ENCODE peak calls at places on chromosomes 4 and X, in five cellular contexts. One of them, this sample, is unnamed.

GRCh38 chr4:98482847-98483806 is 175.3 kb downstream of the TSPAN5 start:
- DNase-seq in trophoblast cell: no peak
- DNase-seq in H9: no peak
- DNase-seq in neuronal stem cell: no peak
- DNase-seq in mesendoderm: no peak
- DNase-seq in this sample: no peak

GRCh38 chr4:42555828-42556227 is 101.1 kb downstream of the ATP8A1 start:
- DNase-seq in neuronal stem cell: no peak
- DNase-seq in trophoblast cell: no peak
- DNase-seq in mesendoderm: no peak
- DNase-seq in H9: no peak
- DNase-seq in this sample: no peak

GRCh38 chr4:3655485-3656429 is 110.4 kb upstream of the ADRA2C start:
- DNase-seq in neuronal stem cell: no peak
- DNase-seq in mesendoderm: peak; percentile 42
- DNase-seq in H9: peak; percentile 57
- DNase-seq in trophoblast cell: no peak
- DNase-seq in this sample: no peak

GRCh38 chr4:139223682-139224317 is 46.8 kb upstream of the ELF2 start:
- DNase-seq in mesendoderm: no peak
- DNase-seq in H9: no peak
- DNase-seq in neuronal stem cell: no peak
- DNase-seq in trophoblast cell: no peak
- DNase-seq in this sample: no peak

GRCh38 chr4:144670776-144671175 is 24.8 kb downstream of the HHIP start:
- DNase-seq in neuronal stem cell: no peak
- DNase-seq in H9: no peak
- DNase-seq in trophoblast cell: no peak
- DNase-seq in mesendoderm: no peak
- DNase-seq in this sample: no peak

GRCh38 chr4:170623899-170624298 is 534.1 kb upstream of the AADAT start:
- DNase-seq in mesendoderm: no peak
- DNase-seq in H9: no peak
- DNase-seq in trophoblast cell: no peak
- DNase-seq in neuronal stem cell: no peak
- DNase-seq in this sample: no peak

GRCh38 chrX:29553542-29553941 is 661.8 kb upstream of the MAGEB2 start:
- DNase-seq in trophoblast cell: no peak
- DNase-seq in mesendoderm: no peak
- DNase-seq in neuronal stem cell: no peak
- DNase-seq in H9: no peak
- DNase-seq in this sample: no peak

GRCh38 chrX:20046270-20046669 is 55.4 kb upstream of the BCLAF3 start:
- DNase-seq in trophoblast cell: no peak
- DNase-seq in neuronal stem cell: no peak
- DNase-seq in mesendoderm: no peak
- DNase-seq in H9: no peak
- DNase-seq in this sample: no peak

GRCh38 chr4:150890246-150890645 is 124.8 kb downstream of the LRBA start:
- DNase-seq in neuronal stem cell: no peak
- DNase-seq in trophoblast cell: no peak
- DNase-seq in mesendoderm: no peak
- DNase-seq in H9: no peak
- DNase-seq in this sample: no peak

GRCh38 chr4:183722738-183723560 is 63.9 kb downstream of the TRAPPC11 start:
- DNase-seq in trophoblast cell: peak; percentile 89
- DNase-seq in neuronal stem cell: peak; percentile 42
- DNase-seq in H9: peak; percentile 85
- DNase-seq in mesendoderm: peak; percentile 65
- DNase-seq in this sample: peak; percentile 54

GRCh38 chr4:107147864-107148263 is 111.8 kb upstream of the DKK2 start:
- DNase-seq in trophoblast cell: no peak
- DNase-seq in mesendoderm: no peak
- DNase-seq in neuronal stem cell: no peak
- DNase-seq in H9: no peak
- DNase-seq in this sample: no peak

GRCh38 chrX:131792789-131793462 is 230.2 kb upstream of the STK26 start:
- DNase-seq in mesendoderm: peak; percentile 18
- DNase-seq in H9: no peak
- DNase-seq in neuronal stem cell: no peak
- DNase-seq in trophoblast cell: peak; percentile 99
- DNase-seq in this sample: no peak

GRCh38 chr4:54840992-54841768 is 183.4 kb downstream of the KIT start:
- DNase-seq in neuronal stem cell: no peak
- DNase-seq in H9: no peak
- DNase-seq in mesendoderm: peak; percentile 39
- DNase-seq in trophoblast cell: no peak
- DNase-seq in this sample: peak; percentile 5

GRCh38 chrX:87813566-87813965 is 296.0 kb downstream of the KLHL4 start:
- DNase-seq in mesendoderm: peak; percentile 26
- DNase-seq in H9: no peak
- DNase-seq in trophoblast cell: peak; percentile 64
- DNase-seq in neuronal stem cell: no peak
- DNase-seq in this sample: no peak

GRCh38 chr4:21811576-21811975 is 137.0 kb downstream of the KCNIP4 start:
- DNase-seq in mesendoderm: peak; percentile 21
- DNase-seq in trophoblast cell: no peak
- DNase-seq in H9: no peak
- DNase-seq in neuronal stem cell: no peak
- DNase-seq in this sample: peak; percentile 28

GRCh38 chrX:103716967-103717366 is 6.3 kb downstream of the TMEM31 start:
- DNase-seq in mesendoderm: no peak
- DNase-seq in neuronal stem cell: no peak
- DNase-seq in H9: no peak
- DNase-seq in trophoblast cell: peak; percentile 9
- DNase-seq in this sample: peak; percentile 20

GRCh38 chr4:83150563-83151330 is 36.2 kb upstream of the PLAC8 start:
- DNase-seq in neuronal stem cell: no peak
- DNase-seq in H9: no peak
- DNase-seq in trophoblast cell: no peak
- DNase-seq in mesendoderm: no peak
- DNase-seq in this sample: no peak

GRCh38 chr4:93147524-93148212 is 680.9 kb upstream of the ATOH1 start:
- DNase-seq in H9: peak; percentile 79
- DNase-seq in neuronal stem cell: peak; percentile 29
- DNase-seq in trophoblast cell: no peak
- DNase-seq in mesendoderm: peak; percentile 91
- DNase-seq in this sample: no peak

GRCh38 chr4:22430626-22431025 is 85.2 kb downstream of the ADGRA3 start:
- DNase-seq in H9: no peak
- DNase-seq in neuronal stem cell: no peak
- DNase-seq in trophoblast cell: no peak
- DNase-seq in mesendoderm: peak; percentile 49
- DNase-seq in this sample: no peak

GRCh38 chrX:115098897-115099296 is 81.5 kb upstream of the IL13RA2 start:
- DNase-seq in mesendoderm: no peak
- DNase-seq in trophoblast cell: no peak
- DNase-seq in neuronal stem cell: no peak
- DNase-seq in H9: no peak
- DNase-seq in this sample: no peak

GRCh38 chr4:73985528-73985852 is 2.5 kb downstream of the PPBP start:
- DNase-seq in neuronal stem cell: no peak
- DNase-seq in trophoblast cell: no peak
- DNase-seq in H9: no peak
- DNase-seq in mesendoderm: no peak
- DNase-seq in this sample: no peak

DNA sequence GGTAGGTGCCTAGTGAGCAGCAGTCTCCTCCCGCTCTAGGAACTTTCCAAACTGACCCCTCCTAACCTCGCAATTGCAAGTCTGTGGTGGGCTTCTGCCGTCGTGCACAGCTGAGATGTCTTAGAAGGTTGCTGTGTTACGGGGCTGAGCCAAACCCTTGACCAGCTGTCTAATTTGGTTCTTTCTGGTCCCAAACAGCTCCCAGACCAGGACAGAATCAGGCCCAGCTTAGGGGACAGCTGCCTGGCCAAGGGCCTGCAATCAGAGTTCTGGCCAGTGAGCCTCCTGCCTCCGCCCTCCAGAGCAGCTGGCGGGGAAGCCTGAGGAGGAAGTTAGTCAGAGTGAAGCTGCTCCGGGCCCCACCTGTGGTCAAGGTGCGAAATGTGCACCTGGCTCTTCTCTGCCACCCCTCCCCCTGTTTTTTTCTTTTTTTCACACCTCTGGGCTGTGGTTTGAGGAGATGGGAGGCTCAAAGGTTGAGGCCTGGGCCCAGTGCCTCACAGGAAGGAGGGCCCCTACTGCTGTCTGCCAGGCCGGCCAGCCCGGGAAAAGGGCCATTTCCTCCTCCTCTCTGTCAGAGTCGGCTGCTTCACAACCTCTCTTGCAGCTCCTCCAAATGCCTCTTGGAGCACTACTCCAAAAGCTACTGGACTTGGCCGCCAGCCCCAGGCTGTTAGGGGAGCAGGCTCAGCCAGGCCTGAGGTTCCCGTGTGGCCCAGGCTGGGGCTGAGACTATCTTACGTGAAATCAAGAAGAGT is 4.2 kb upstream of the CXCR3 start:
- DNase-seq in neuronal stem cell: peak; percentile 4
- DNase-seq in mesendoderm: peak; percentile 90
- DNase-seq in trophoblast cell: no peak
- DNase-seq in H9: peak; percentile 75
- DNase-seq in this sample: peak; percentile 64
- H4K8ac ChIP-seq in neuronal stem cell: no peak overlapping the region
- H4K8ac ChIP-seq in mesendoderm: no peak overlapping the region
- H4K8ac ChIP-seq in trophoblast cell: no peak overlapping the region
- H4K8ac ChIP-seq in H9: no peak overlapping the region
- H4K8ac ChIP-seq in this sample: peak overlapping the region; percentile 75

GRCh38 chrX:31545726-31546125 is 473.9 kb upstream of the FTHL17 start:
- DNase-seq in H9: no peak
- DNase-seq in mesendoderm: no peak
- DNase-seq in neuronal stem cell: no peak
- DNase-seq in trophoblast cell: no peak
- DNase-seq in this sample: peak; percentile 32

GRCh38 chrX:31547416-31547815 is 475.6 kb upstream of the FTHL17 start:
- DNase-seq in mesendoderm: no peak
- DNase-seq in neuronal stem cell: no peak
- DNase-seq in trophoblast cell: no peak
- DNase-seq in H9: no peak
- DNase-seq in this sample: no peak

GRCh38 chrX:31546130-31546529 is 474.3 kb upstream of the FTHL17 start:
- DNase-seq in mesendoderm: peak; percentile 53
- DNase-seq in neuronal stem cell: no peak
- DNase-seq in trophoblast cell: no peak
- DNase-seq in H9: no peak
- DNase-seq in this sample: peak; percentile 72

GRCh38 chrX:31540313-31540712 is 468.5 kb upstream of the FTHL17 start:
- DNase-seq in H9: no peak
- DNase-seq in mesendoderm: no peak
- DNase-seq in neuronal stem cell: no peak
- DNase-seq in trophoblast cell: no peak
- DNase-seq in this sample: no peak

DNA sequence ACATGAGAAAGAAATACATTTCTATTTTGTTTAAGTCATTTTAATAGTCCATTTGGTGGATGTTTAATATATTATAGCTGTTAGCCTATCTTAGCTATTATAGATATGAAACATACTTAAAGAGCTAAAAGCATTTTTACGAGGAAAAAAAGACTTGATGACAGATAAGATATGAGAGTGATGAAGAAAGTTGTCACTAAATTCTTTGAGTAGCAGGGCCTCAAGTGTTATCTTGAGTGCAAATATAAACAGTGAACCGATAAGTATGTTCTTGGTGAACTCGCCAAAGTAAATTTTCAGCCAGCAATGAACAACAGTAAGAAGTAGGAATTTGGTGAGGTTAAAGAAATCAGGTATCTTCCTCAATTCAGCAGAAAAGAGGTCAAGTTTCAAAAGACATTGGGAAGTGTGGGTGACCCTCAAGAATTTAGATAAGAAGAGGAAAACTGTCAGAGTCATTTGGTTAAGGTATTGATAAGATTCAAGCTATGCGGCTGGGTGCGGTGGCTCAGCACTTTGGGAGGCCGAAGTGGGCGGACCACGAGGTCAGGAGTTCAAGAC is 471.8 kb upstream of the FTHL17 start:
- DNase-seq in neuronal stem cell: no peak
- DNase-seq in trophoblast cell: peak; percentile 60
- DNase-seq in mesendoderm: peak; percentile 35
- DNase-seq in H9: no peak
- DNase-seq in this sample: no peak
- H4K8ac ChIP-seq in neuronal stem cell: no peak overlapping the region
- H4K8ac ChIP-seq in trophoblast cell: no peak overlapping the region
- H4K8ac ChIP-seq in mesendoderm: no peak overlapping the region
- H4K8ac ChIP-seq in H9: no peak overlapping the region
- H4K8ac ChIP-seq in this sample: no peak overlapping the region

DNA sequence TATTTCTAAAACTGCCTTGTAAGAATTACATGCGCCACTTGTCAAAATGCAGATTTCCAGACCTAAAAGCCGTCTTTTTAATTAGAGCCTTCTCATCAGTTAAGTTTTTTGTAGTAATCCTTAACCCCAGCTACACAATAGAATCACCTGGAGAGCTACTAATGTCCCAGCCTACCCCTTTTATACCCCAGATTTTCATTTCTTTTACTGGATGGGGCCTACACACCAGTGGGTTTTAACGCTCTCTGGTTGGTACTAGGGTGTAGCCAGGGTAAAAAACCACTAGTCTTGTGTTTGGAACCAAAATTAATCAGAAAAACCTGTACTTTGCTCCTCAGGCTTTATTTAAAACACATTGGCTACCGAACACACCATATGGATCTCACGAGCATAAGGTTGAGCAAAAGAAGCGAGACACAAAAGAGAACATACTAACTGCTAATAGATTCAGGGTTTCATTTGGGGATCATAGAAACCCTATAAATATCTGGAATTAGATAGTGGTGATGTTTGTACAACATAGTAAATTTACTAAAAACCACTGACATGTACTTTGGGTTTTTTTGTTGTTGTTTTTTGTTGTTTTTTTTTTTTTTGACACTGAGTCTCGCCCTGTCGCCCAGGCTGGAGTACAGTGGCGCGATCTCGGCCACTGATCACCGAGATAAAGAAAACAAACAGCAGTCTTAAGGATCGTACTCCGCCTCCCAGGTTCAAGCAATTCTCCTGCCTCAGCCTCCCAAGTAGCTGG is 30.6 kb downstream of the BBS12 start:
- DNase-seq in mesendoderm: no peak
- DNase-seq in neuronal stem cell: no peak
- DNase-seq in trophoblast cell: no peak
- DNase-seq in H9: no peak
- DNase-seq in this sample: no peak
- H4K8ac ChIP-seq in mesendoderm: no peak overlapping the region
- H4K8ac ChIP-seq in neuronal stem cell: no peak overlapping the region
- H4K8ac ChIP-seq in trophoblast cell: no peak overlapping the region
- H4K8ac ChIP-seq in H9: no peak overlapping the region
- H4K8ac ChIP-seq in this sample: no peak overlapping the region

DNA sequence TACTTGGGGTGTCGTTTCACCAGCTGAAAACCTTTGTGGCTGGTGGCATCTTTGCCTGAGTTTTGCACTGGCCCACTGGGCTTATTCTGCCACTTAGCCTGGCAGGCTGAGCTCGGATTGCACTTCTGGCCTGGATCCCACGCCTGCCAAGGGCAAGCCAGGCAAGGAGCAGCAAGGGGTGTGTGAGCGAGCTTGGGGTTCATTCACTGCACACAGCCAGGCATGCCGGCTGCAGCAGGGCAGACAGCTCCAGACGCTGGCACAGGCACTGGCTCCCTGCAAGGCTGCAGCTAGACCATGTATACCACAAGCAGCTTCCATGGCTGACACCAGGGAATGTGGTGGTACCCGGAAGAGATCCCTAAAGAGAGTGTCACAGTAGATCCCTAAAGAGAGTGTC is 476.3 kb downstream of the EPHA5 start:
- DNase-seq in mesendoderm: no peak
- DNase-seq in H9: no peak
- DNase-seq in neuronal stem cell: no peak
- DNase-seq in trophoblast cell: no peak
- DNase-seq in this sample: no peak
- H4K8ac ChIP-seq in mesendoderm: no peak overlapping the region
- H4K8ac ChIP-seq in H9: no peak overlapping the region
- H4K8ac ChIP-seq in neuronal stem cell: peak overlapping the region; percentile 23
- H4K8ac ChIP-seq in trophoblast cell: no peak overlapping the region
- H4K8ac ChIP-seq in this sample: no peak overlapping the region